ENCODE peak calls at places on chromosomes 5 and 9, in four cellular contexts. N is CD8-positive, alpha-beta T cell; B is HL-60; I is suprapubic skin. V is an unnamed sample.

GRCh38 chr9:25517701-25518100 is 160.5 kb downstream of the TUSC1 start:
- DNase-seq in N (no peak), B (no peak), I (no peak), V (no peak)

GRCh38 chr5:67577424-67577823 is 380.8 kb upstream of the CD180 start:
- DNase-seq in N (no peak), B (no peak), I (no peak), V (no peak)

GRCh38 chr5:763998-764781 is 20.3 kb downstream of the ZDHHC11B start:
- DNase-seq in N (no peak), B (no peak), I (peak), V (no peak)

GRCh38 chr9:127122176-127123151 is at the start of gene ANGPTL2:
- DNase-seq in N (no peak), B (peak), I (peak), V (no peak)

GRCh38 chr5:54743997-54744788 is 226.6 kb downstream of the SNX18 start:
- DNase-seq in N (peak), B (peak), I (no peak), V (peak)

GRCh38 chr5:174571662-174572397 is 152.6 kb upstream of the MSX2 start:
- DNase-seq in N (no peak), B (no peak), I (no peak), V (no peak)

GRCh38 chr5:50903651-50904050 is 237.2 kb downstream of the PARP8 start:
- DNase-seq in N (no peak), B (no peak), I (no peak), V (no peak)

GRCh38 chr5:71924980-71925379 is 182.3 kb upstream of the MAP1B start:
- DNase-seq in N (no peak), B (no peak), I (no peak), V (no peak)

GRCh38 chr9:114284316-114285060 is 38.4 kb upstream of the ORM1 start:
- DNase-seq in N (no peak), B (no peak), I (peak), V (no peak)

GRCh38 chr5:45260292-45260691 is 435.9 kb downstream of the HCN1 start:
- DNase-seq in N (no peak), B (no peak), I (no peak), V (no peak)

GRCh38 chr5:11048760-11049159 is 287.7 kb upstream of the DAP start:
- DNase-seq in N (no peak), B (no peak), I (no peak), V (peak)

GRCh38 chr9:18386091-18386490 is 87.9 kb upstream of the ADAMTSL1 start:
- DNase-seq in N (no peak), B (no peak), I (no peak), V (no peak)

GRCh38 chr9:16846986-16847385 is 23.5 kb downstream of the BNC2 start:
- DNase-seq in N (no peak), B (no peak), I (no peak), V (no peak)

GRCh38 chr9:127361561-127361960 is 35.4 kb upstream of the SLC2A8 start:
- DNase-seq in N (no peak), B (peak), I (no peak), V (no peak)

V was measured in OCI-LY7.